ENCODE peak calls at places on chromosomes 11 and 22, in eight cellular contexts. I is CD8-positive, alpha-beta T cell; C is brain microvascular endothelial cell; V is CD4-positive, alpha-beta memory T cell; X is Peyer's patch; G is body of pancreas; Z is psoas muscle; A is PC-3. M is an unnamed sample.

GRCh38 chr11:67117667-67118058 is 1.4 kb upstream of the KDM2A start:
- DNase-seq in I (peak), C (no peak), V (peak), X (peak), G (peak), Z (peak), A (no peak), M (no peak)

GRCh38 chr11:34346551-34346950 is 11.3 kb downstream of the ABTB2 start:
- DNase-seq in I (no peak), C (peak), V (no peak), X (no peak), G (no peak), Z (peak), A (no peak), M (no peak)

GRCh38 chr11:79902493-79902892 is 461.7 kb upstream of the TENM4 start:
- DNase-seq in I (no peak), C (peak), V (no peak), X (no peak), G (no peak), Z (no peak), A (peak), M (peak)

GRCh38 chr11:96205460-96205809 is 137.6 kb downstream of the MAML2 start:
- DNase-seq in I (no peak), C (no peak), V (no peak), X (no peak), G (no peak), Z (no peak), A (no peak), M (no peak)

GRCh38 chr11:8228206-8228605 is 35.5 kb downstream of the LMO1 start:
- DNase-seq in I (no peak), C (no peak), V (no peak), X (no peak), G (no peak), Z (no peak), A (no peak), M (no peak)

GRCh38 chr22:20494978-20495860 is at the start of gene KLHL22:
- DNase-seq in I (no peak), C (no peak), V (peak), X (peak), G (peak), Z (no peak), A (peak), M (no peak)

GRCh38 chr11:17476317-17477083 is at the start of gene ABCC8:
- DNase-seq in I (no peak), C (no peak), V (no peak), X (no peak), G (no peak), Z (no peak), A (no peak), M (no peak)

GRCh38 chr22:21591695-21592094 is 24.2 kb downstream of the UBE2L3 start:
- DNase-seq in I (no peak), C (no peak), V (no peak), X (no peak), G (peak), Z (peak), A (peak), M (no peak)

GRCh38 chr11:113796663-113797259 is 17.2 kb downstream of the CLDN25 start:
- DNase-seq in I (no peak), C (peak), V (peak), X (no peak), G (peak), Z (no peak), A (peak), M (no peak)

GRCh38 chr11:63938481-63939350 is at the start of gene NAA40:
- DNase-seq in I (peak), C (peak), V (peak), X (peak), G (peak), Z (peak), A (peak), M (peak)

GRCh38 chr11:6681505-6681904 is 1.6 kb downstream of the MRPL17 start:
- DNase-seq in I (no peak), C (no peak), V (no peak), X (no peak), G (no peak), Z (no peak), A (no peak), M (no peak)

GRCh38 chr11:130049260-130049659 is 20.4 kb upstream of the APLP2 start:
- DNase-seq in I (no peak), C (no peak), V (no peak), X (no peak), G (no peak), Z (no peak), A (no peak), M (no peak)

GRCh38 chr11:114288139-114288538 is 8.1 kb upstream of the NNMT start:
- DNase-seq in I (no peak), C (no peak), V (no peak), X (no peak), G (no peak), Z (no peak), A (peak), M (no peak)

GRCh38 chr11:17352925-17353227 is 1.3 kb downstream of the NCR3LG1 start:
- DNase-seq in I (no peak), C (no peak), V (no peak), X (peak), G (peak), Z (peak), A (peak), M (no peak)

GRCh38 chr11:61688368-61689163 is 8.4 kb downstream of the DAGLA start:
- DNase-seq in I (no peak), C (no peak), V (no peak), X (peak), G (peak), Z (peak), A (no peak), M (no peak)

GRCh38 chr22:44071760-44072159 is 47.7 kb downstream of the PARVB start:
- DNase-seq in I (no peak), C (no peak), V (no peak), X (no peak), G (no peak), Z (no peak), A (no peak), M (no peak)

GRCh38 chr11:107272561-107272960 is 185.1 kb downstream of the CWF19L2 start:
- DNase-seq in I (no peak), C (no peak), V (no peak), X (no peak), G (no peak), Z (no peak), A (no peak), M (no peak)

GRCh38 chr11:2122222-2122906 is 16.8 kb downstream of the IGF2 start:
- DNase-seq in I (no peak), C (peak), V (no peak), X (no peak), G (no peak), Z (no peak), A (peak), M (no peak)

GRCh38 chr11:9633674-9634073 is 30.2 kb upstream of the SWAP70 start:
- DNase-seq in I (no peak), C (no peak), V (no peak), X (no peak), G (no peak), Z (no peak), A (no peak), M (no peak)

GRCh38 chr11:118924591-118925585 is 838 bp downstream of the BCL9L start:
- DNase-seq in I (no peak), C (no peak), V (peak), X (peak), G (peak), Z (peak), A (peak), M (no peak)

GRCh38 chr11:115471367-115471766 is 32.8 kb downstream of the CADM1 start:
- DNase-seq in I (no peak), C (no peak), V (no peak), X (no peak), G (no peak), Z (no peak), A (no peak), M (no peak)

GRCh38 chr22:46639843-46640242 is 19.7 kb downstream of the GRAMD4 start:
- DNase-seq in I (no peak), C (no peak), V (no peak), X (no peak), G (no peak), Z (no peak), A (no peak), M (no peak)

GRCh38 chr22:32660292-32660691 is 141.2 kb upstream of the TIMP3 start:
- DNase-seq in I (peak), C (peak), V (peak), X (peak), G (peak), Z (peak), A (peak), M (no peak)

GRCh38 chr11:111749646-111750045 is 16.5 kb downstream of the PPP2R1B start:
- DNase-seq in I (no peak), C (no peak), V (no peak), X (no peak), G (no peak), Z (no peak), A (no peak), M (no peak)

GRCh38 chr11:68038226-68038717 is 553 bp upstream of the TCIRG1 start:
- DNase-seq in I (no peak), C (no peak), V (no peak), X (no peak), G (peak), Z (peak), A (no peak), M (no peak)

DNA sequence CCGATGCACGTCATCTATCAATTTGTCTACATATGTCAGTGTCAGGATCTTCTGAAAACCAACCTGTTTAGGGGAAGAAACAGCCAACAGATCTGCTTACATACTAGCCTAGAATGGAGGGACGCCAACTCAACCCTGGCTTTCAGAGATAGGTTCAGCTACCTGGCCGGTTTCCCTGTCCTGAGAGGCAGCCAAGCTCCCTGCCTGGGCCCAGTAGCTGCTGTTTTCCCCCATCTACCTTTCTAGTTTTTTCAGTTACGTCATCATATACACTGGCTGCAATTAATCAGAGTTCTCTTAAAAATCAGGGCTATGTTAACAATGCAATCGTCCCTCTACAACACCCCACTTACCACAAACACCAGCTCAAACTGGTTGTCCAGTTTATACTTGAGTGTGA is 1.0 kb downstream of the SRPRA start:
- DNase-seq in I (no peak), C (no peak), V (no peak), X (no peak), G (peak), Z (no peak), A (no peak), M (no peak)
- H3K27ac ChIP-seq in I (peak), C (peak), V (peak), X (peak), G (peak), Z (peak), A (peak), M (peak)

GRCh38 chr11:134916829-134917228 is 504.8 kb upstream of the B3GAT1 start:
- DNase-seq in I (no peak), C (no peak), V (no peak), X (no peak), G (no peak), Z (no peak), A (no peak), M (no peak)

GRCh38 chr11:134913999-134914590 is 502.1 kb upstream of the B3GAT1 start:
- DNase-seq in I (no peak), C (no peak), V (no peak), X (no peak), G (no peak), Z (no peak), A (no peak), M (no peak)

GRCh38 chr11:134915212-134915611 is 503.2 kb upstream of the B3GAT1 start:
- DNase-seq in I (no peak), C (peak), V (no peak), X (no peak), G (no peak), Z (peak), A (no peak), M (no peak)

GRCh38 chr11:134915881-134916280 is 503.8 kb upstream of the B3GAT1 start:
- DNase-seq in I (no peak), C (no peak), V (no peak), X (no peak), G (no peak), Z (no peak), A (no peak), M (no peak)

GRCh38 chr11:134916421-134916820 is 504.4 kb upstream of the B3GAT1 start:
- DNase-seq in I (no peak), C (no peak), V (no peak), X (no peak), G (no peak), Z (no peak), A (no peak), M (no peak)
- H3K27ac ChIP-seq in I (no peak), C (no peak), V (no peak), X (no peak), G (no peak), Z (no peak), A (no peak), M (no peak)

DNA sequence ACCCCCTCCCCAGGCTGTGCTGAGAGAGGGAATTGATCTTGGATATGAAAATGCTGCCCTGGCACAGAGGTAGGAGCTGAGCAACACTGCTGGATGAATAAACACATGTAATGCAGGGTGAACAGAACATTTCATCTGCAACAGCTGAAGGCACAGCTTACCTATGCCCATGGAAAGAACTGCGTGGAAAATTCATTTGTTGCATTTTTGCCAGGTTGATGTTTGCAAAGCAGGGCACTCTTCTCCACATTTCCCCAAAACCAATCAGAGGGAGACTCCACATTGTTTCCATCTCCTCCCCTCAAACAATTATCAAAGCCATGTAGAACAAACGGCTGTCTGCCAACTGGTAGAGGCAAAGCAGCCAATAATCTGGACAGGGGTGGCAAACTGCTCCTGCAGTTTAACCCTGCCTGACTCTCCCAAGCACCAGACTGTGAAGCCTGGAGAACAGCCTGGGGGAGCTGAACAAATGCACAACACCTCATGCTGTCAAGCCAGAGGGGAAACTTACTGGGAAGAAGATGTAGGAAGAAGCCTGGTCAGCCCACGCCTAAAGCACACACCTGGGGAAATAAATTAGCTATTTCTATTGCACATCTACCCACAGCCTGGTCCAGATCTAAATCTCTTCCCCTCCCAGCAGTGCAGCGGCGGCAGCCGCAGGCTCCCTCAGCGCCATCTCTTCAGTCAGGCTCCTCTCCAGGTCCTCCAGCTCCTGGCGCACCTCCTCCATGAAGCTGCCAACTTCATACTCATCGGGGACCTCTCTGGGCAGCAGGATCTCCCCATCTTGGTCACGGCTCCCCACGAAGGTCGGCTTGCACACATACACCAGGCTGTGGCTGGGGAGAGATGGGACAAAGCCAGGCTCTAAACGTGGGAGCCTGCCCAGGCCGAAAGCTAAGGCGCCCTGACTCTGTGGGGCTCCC is 44.3 kb downstream of the DKK3 start:
- DNase-seq in I (no peak), C (no peak), V (no peak), X (no peak), G (no peak), Z (no peak), A (no peak), M (no peak)
- H3K27ac ChIP-seq in I (no peak), C (no peak), V (no peak), X (no peak), G (no peak), Z (no peak), A (no peak), M (no peak)

GRCh38 chr11:74697722-74698121 is 33.5 kb downstream of the CHRDL2 start:
- DNase-seq in I (no peak), C (no peak), V (no peak), X (no peak), G (no peak), Z (no peak), A (no peak), M (no peak)
- H3K27ac ChIP-seq in I (no peak), C (peak), V (no peak), X (peak), G (peak), Z (peak), A (no peak), M (no peak)